ENCODE peak calls at places on chromosomes 16 and 17, in four cellular contexts. One of them, this sample, is unnamed.

GRCh38 chr16:49557070-49557446 is 183.5 kb downstream of the C16orf78 start:
- DNase-seq in WTC11: peak; percentile 68
- DNase-seq in HepG2: peak; percentile 7
- DNase-seq in K562: no peak
- DNase-seq in this sample: no peak

GRCh38 chr17:56798916-56799315 is 34.8 kb downstream of the C17orf67 start:
- DNase-seq in WTC11: peak; percentile 36
- DNase-seq in HepG2: no peak
- DNase-seq in K562: peak; percentile 74
- DNase-seq in this sample: no peak

GRCh38 chr16:9092963-9093477 is 1.6 kb downstream of the HAPSTR1 start:
- DNase-seq in WTC11: peak; percentile 42
- DNase-seq in HepG2: no peak
- DNase-seq in K562: peak; percentile 41
- DNase-seq in this sample: no peak

GRCh38 chr16:54890381-54890780 is 40.3 kb upstream of the IRX5 start:
- DNase-seq in WTC11: no peak
- DNase-seq in HepG2: no peak
- DNase-seq in K562: no peak
- DNase-seq in this sample: no peak

GRCh38 chr16:66588981-66589713 is 9.9 kb downstream of the CMTM2 start:
- DNase-seq in WTC11: peak; percentile 79
- DNase-seq in HepG2: peak; percentile 55
- DNase-seq in K562: peak; percentile 82
- DNase-seq in this sample: no peak

GRCh38 chr17:7476474-7476873 is 3.0 kb downstream of the ZBTB4 start:
- DNase-seq in WTC11: no peak
- DNase-seq in HepG2: no peak
- DNase-seq in K562: peak; percentile 45
- DNase-seq in this sample: no peak

GRCh38 chr17:37310940-37311339 is 64.8 kb upstream of the C17orf78 start:
- DNase-seq in WTC11: no peak
- DNase-seq in HepG2: no peak
- DNase-seq in K562: no peak
- DNase-seq in this sample: no peak

GRCh38 chr17:48546924-48547838 is 2.3 kb upstream of the HOXB2 start:
- DNase-seq in WTC11: no peak
- DNase-seq in HepG2: no peak
- DNase-seq in K562: peak; percentile 94
- DNase-seq in this sample: no peak

GRCh38 chr17:17110520-17110919 is 68.3 kb downstream of the MPRIP start:
- DNase-seq in WTC11: no peak
- DNase-seq in HepG2: no peak
- DNase-seq in K562: no peak
- DNase-seq in this sample: no peak

GRCh38 chr17:62790554-62790953 is 17.6 kb downstream of the MARCHF10 start:
- DNase-seq in WTC11: no peak
- DNase-seq in HepG2: no peak
- DNase-seq in K562: no peak
- DNase-seq in this sample: no peak

GRCh38 chr16:85983606-85984005 is 84.6 kb downstream of the IRF8 start:
- DNase-seq in WTC11: no peak
- DNase-seq in HepG2: no peak
- DNase-seq in K562: no peak
- DNase-seq in this sample: no peak

GRCh38 chr16:84138824-84139627 is 6.0 kb downstream of the HSDL1 start:
- DNase-seq in WTC11: no peak
- DNase-seq in HepG2: peak; percentile 97
- DNase-seq in K562: peak; percentile 92
- DNase-seq in this sample: peak; percentile 56

GRCh38 chr16:20897253-20897896 is 2.8 kb downstream of the DCUN1D3 start:
- DNase-seq in WTC11: no peak
- DNase-seq in HepG2: peak; percentile 36
- DNase-seq in K562: no peak
- DNase-seq in this sample: no peak

GRCh38 chr16:20899503-20900298 is 457 bp downstream of the DCUN1D3 start:
- DNase-seq in WTC11: peak; percentile 20
- DNase-seq in HepG2: peak; percentile 92
- DNase-seq in K562: peak; percentile 28
- DNase-seq in this sample: no peak

GRCh38 chr16:20897897-20898296 is 2.3 kb downstream of the DCUN1D3 start:
- DNase-seq in WTC11: no peak
- DNase-seq in HepG2: no peak
- DNase-seq in K562: no peak
- DNase-seq in this sample: no peak

GRCh38 chr16:20900299-20901067 is at the start of the genes DCUN1D3 and LYRM1:
- DNase-seq in WTC11: peak; percentile 97
- DNase-seq in HepG2: peak; percentile 99
- DNase-seq in K562: peak; percentile 99
- DNase-seq in this sample: peak; percentile 87

GRCh38 chr16:20898938-20899502 is 1.1 kb downstream of the DCUN1D3 start:
- DNase-seq in WTC11: no peak
- DNase-seq in HepG2: peak; percentile 56
- DNase-seq in K562: no peak
- DNase-seq in this sample: no peak
- TF ChIP-seq ETV6 in WTC11: no peak
- TF ChIP-seq ETV6 in HepG2: no peak
- TF ChIP-seq ETV6 in K562: no peak
- TF ChIP-seq ETV6 in this sample: no peak

GRCh38 chr16:26818393-26818792 is 248.3 kb upstream of the C16orf82 start:
- DNase-seq in WTC11: no peak
- DNase-seq in HepG2: no peak
- DNase-seq in K562: no peak
- DNase-seq in this sample: no peak

GRCh38 chr16:26816266-26816665 is 250.5 kb upstream of the C16orf82 start:
- DNase-seq in WTC11: no peak
- DNase-seq in HepG2: peak; percentile 11
- DNase-seq in K562: no peak
- DNase-seq in this sample: no peak

GRCh38 chr16:26816885-26817571 is 249.7 kb upstream of the C16orf82 start:
- DNase-seq in WTC11: no peak
- DNase-seq in HepG2: no peak
- DNase-seq in K562: peak; percentile 66
- DNase-seq in this sample: no peak
- TF ChIP-seq ETV6 in WTC11: no peak
- TF ChIP-seq ETV6 in HepG2: no peak
- TF ChIP-seq ETV6 in K562: no peak
- TF ChIP-seq ETV6 in this sample: no peak

GRCh38 chr17:51467336-51467735 is 207.0 kb downstream of the UTP18 start:
- DNase-seq in WTC11: no peak
- DNase-seq in HepG2: no peak
- DNase-seq in K562: no peak
- DNase-seq in this sample: no peak

GRCh38 chr17:51456942-51457341 is 196.6 kb downstream of the UTP18 start:
- DNase-seq in WTC11: no peak
- DNase-seq in HepG2: no peak
- DNase-seq in K562: no peak
- DNase-seq in this sample: no peak

GRCh38 chr17:51455931-51456330 is 195.6 kb downstream of the UTP18 start:
- DNase-seq in WTC11: no peak
- DNase-seq in HepG2: no peak
- DNase-seq in K562: no peak
- DNase-seq in this sample: no peak

DNA sequence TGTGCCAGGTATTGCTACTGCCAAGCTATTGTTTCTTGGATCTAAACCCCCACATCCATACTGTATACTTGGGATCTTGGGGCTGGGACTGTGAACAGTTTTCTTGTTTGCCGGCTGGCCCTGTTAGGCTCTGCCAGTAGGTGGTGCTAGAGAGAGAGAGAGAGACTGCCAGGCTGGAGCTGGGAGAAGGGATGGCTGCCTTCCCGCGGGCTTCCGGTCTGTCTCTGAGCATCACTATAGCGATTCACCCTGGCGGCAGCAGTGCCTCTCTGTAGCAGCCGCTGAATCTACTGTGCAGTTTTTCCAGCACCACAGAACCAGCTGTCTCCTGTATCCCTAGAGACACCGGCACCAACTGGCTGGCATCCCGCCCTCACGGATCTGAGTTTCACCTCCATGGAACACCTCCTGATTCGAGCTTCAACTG is 201.2 kb downstream of the UTP18 start:
- DNase-seq in WTC11: peak; percentile 79
- DNase-seq in HepG2: peak; percentile 65
- DNase-seq in K562: peak; percentile 65
- DNase-seq in this sample: no peak
- TF ChIP-seq ETV6 in WTC11: no peak
- TF ChIP-seq ETV6 in HepG2: no peak
- TF ChIP-seq ETV6 in K562: no peak
- TF ChIP-seq ETV6 in this sample: no peak

DNA sequence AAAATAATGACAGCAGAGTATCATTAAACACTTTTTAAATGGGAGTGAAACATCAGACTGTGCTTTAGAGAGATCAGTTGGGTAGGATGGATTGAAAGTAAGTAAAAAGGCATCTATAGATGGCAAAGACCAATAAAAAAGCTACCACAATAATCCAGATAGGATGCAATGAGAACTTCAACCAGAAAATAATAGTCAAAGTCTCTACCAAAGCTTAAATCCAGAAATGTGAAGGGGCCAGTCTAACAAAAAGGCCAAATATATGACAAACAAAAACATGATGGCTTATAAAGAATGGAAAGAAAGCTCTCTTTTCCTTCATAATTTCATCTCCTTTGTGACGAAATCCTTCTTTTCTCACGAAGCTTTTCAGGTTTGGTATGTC is 12.3 kb downstream of the KANSL1 start:
- DNase-seq in WTC11: no peak
- DNase-seq in HepG2: no peak
- DNase-seq in K562: no peak
- DNase-seq in this sample: no peak
- TF ChIP-seq ETV6 in WTC11: no peak
- TF ChIP-seq ETV6 in HepG2: no peak
- TF ChIP-seq ETV6 in K562: no peak
- TF ChIP-seq ETV6 in this sample: no peak

DNA sequence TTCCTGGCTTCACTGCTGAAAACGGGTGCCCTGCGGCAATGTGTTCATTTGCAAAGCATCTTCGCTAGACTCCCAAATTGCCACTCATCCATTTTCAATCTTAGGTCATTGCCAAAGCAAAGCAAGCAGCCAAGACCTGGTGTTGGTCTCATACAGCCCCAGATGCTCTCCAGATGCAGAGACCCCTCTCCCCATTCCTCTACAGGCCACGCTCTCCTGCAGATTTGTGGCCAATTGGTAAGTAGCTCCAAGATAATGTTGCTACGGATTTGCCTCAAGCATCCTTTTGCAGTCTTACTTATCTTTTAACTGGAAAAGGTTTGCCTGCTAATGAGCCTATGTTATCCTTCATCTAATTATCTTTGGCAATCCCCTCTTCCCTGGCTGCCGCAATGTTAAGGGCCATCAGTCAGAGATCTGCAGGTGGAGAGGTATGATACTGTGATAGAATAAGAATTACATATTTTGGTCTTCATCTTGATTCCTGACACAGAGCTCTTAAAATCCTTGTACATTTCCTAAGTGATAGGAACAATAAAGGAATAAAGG is 222.0 kb downstream of the SLC39A11 start:
- DNase-seq in WTC11: no peak
- DNase-seq in HepG2: no peak
- DNase-seq in K562: no peak
- DNase-seq in this sample: no peak
- TF ChIP-seq ETV6 in WTC11: no peak
- TF ChIP-seq ETV6 in HepG2: no peak
- TF ChIP-seq ETV6 in K562: no peak
- TF ChIP-seq ETV6 in this sample: no peak

DNA sequence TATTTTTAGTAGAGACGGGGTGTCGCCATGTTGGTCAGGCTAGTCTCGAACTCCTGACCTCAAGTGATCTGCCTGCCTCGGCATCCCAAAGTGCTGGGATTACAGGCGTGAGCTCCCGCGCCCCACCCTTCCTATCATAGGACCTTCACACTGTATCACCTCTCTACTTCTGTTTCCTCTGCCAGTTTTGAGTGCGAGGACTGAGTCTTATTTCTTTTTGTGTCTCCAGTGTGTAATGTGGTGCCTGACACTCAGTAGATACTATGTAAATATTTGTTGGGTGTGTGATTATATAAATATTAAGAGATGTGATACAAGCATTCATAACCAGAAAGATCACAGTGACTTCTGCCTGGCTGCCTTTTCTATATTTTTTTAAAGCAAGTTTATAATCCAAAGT is 10.5 kb downstream of the PRKCA start:
- DNase-seq in WTC11: no peak
- DNase-seq in HepG2: no peak
- DNase-seq in K562: no peak
- DNase-seq in this sample: no peak
- TF ChIP-seq ETV6 in WTC11: no peak
- TF ChIP-seq ETV6 in HepG2: no peak
- TF ChIP-seq ETV6 in K562: no peak
- TF ChIP-seq ETV6 in this sample: no peak

DNA sequence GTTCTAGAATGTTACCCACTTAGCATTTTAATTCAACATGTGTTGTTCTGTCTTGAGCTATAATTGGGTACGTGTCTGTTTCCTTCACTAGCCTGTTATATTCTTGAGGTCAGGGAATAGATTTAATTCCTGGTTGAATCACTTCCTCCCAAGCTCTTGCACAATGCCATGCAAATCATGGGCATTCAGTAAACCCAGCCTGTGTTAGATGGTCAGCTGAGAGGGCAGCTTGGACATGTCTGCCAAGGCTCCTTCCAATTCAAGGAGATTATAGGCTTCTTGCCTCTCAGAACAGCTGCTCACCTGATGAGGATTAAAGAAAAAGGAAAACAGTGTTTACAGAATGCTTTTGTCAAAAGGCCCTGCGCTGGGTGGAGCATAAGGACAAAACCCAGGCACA is 12.6 kb downstream of the C1QTNF1 start:
- DNase-seq in WTC11: no peak
- DNase-seq in HepG2: no peak
- DNase-seq in K562: no peak
- DNase-seq in this sample: no peak
- TF ChIP-seq ETV6 in WTC11: no peak
- TF ChIP-seq ETV6 in HepG2: no peak
- TF ChIP-seq ETV6 in K562: no peak
- TF ChIP-seq ETV6 in this sample: no peak

GRCh38 chr16:35525979-35526590 is 2066.7 kb downstream of the TP53TG3F start:
- DNase-seq in WTC11: no peak
- DNase-seq in HepG2: no peak
- DNase-seq in K562: no peak
- DNase-seq in this sample: no peak

DNA sequence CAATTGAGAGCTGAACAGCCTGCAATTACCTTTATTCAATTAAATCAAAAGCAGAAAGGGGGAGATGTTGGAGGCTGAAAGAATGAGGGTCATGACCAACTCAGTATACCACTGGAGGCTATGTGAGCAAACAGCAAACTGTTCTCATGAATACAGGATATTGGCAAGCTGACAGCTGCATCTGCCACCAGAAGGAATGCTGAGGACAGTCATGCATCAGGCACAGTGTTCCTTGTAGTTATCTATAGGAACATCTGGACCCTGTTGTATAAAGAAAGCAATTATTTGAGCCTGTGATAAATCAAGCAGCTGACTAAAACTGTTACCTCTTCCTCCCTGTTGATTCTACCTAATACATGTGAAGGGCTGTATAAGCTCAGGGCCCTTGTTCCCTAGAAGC is 2064.6 kb downstream of the TP53TG3F start:
- DNase-seq in WTC11: no peak
- DNase-seq in HepG2: no peak
- DNase-seq in K562: no peak
- DNase-seq in this sample: no peak
- TF ChIP-seq ETV6 in WTC11: no peak
- TF ChIP-seq ETV6 in HepG2: no peak
- TF ChIP-seq ETV6 in K562: no peak
- TF ChIP-seq ETV6 in this sample: no peak

This sample was measured in GM12878.